ENCODE peak calls at places on chromosomes 5 and 9, in seven cellular contexts. One of them, this sample, is unnamed.

GRCh38 chr5:59640411-59640810 is 253.1 kb downstream of the PDE4D start:
- DNase-seq in endodermal cell: no peak
- DNase-seq in BE2C: peak; percentile 14
- DNase-seq in cardiac muscle cell: no peak
- DNase-seq in effector memory CD4-positive, alpha-beta T cell: no peak
- DNase-seq in uterus: no peak
- DNase-seq in HepG2: no peak
- DNase-seq in this sample: no peak

GRCh38 chr9:134048582-134048968 is 19.3 kb downstream of the BRD3 start:
- DNase-seq in endodermal cell: no peak
- DNase-seq in BE2C: no peak
- DNase-seq in cardiac muscle cell: no peak
- DNase-seq in effector memory CD4-positive, alpha-beta T cell: no peak
- DNase-seq in uterus: no peak
- DNase-seq in HepG2: no peak
- DNase-seq in this sample: no peak

GRCh38 chr9:127194881-127195713 is 69.5 kb upstream of the GARNL3 start:
- DNase-seq in endodermal cell: peak; percentile 78
- DNase-seq in BE2C: no peak
- DNase-seq in cardiac muscle cell: no peak
- DNase-seq in effector memory CD4-positive, alpha-beta T cell: no peak
- DNase-seq in uterus: no peak
- DNase-seq in HepG2: peak; percentile 79
- DNase-seq in this sample: no peak

GRCh38 chr5:154138701-154139100 is 51.8 kb upstream of the GALNT10 start:
- DNase-seq in endodermal cell: no peak
- DNase-seq in BE2C: no peak
- DNase-seq in cardiac muscle cell: peak; percentile 79
- DNase-seq in effector memory CD4-positive, alpha-beta T cell: no peak
- DNase-seq in uterus: no peak
- DNase-seq in HepG2: no peak
- DNase-seq in this sample: no peak

GRCh38 chr9:68522126-68522525 is 18.6 kb downstream of the TMEM252 start:
- DNase-seq in endodermal cell: no peak
- DNase-seq in BE2C: no peak
- DNase-seq in cardiac muscle cell: no peak
- DNase-seq in effector memory CD4-positive, alpha-beta T cell: no peak
- DNase-seq in uterus: no peak
- DNase-seq in HepG2: no peak
- DNase-seq in this sample: no peak

GRCh38 chr5:7410936-7411511 is 15.1 kb downstream of the ADCY2 start:
- DNase-seq in endodermal cell: no peak
- DNase-seq in BE2C: no peak
- DNase-seq in cardiac muscle cell: no peak
- DNase-seq in effector memory CD4-positive, alpha-beta T cell: no peak
- DNase-seq in uterus: no peak
- DNase-seq in HepG2: no peak
- DNase-seq in this sample: no peak

GRCh38 chr5:150142800-150143724 is 12.6 kb downstream of the PDGFRB start:
- DNase-seq in endodermal cell: peak; percentile 57
- DNase-seq in BE2C: peak; percentile 88
- DNase-seq in cardiac muscle cell: peak; percentile 95
- DNase-seq in effector memory CD4-positive, alpha-beta T cell: no peak
- DNase-seq in uterus: peak; percentile 94
- DNase-seq in HepG2: peak; percentile 91
- DNase-seq in this sample: no peak

GRCh38 chr5:142175039-142175438 is 66.5 kb downstream of the NDFIP1 start:
- DNase-seq in endodermal cell: peak; percentile 60
- DNase-seq in BE2C: no peak
- DNase-seq in cardiac muscle cell: no peak
- DNase-seq in effector memory CD4-positive, alpha-beta T cell: no peak
- DNase-seq in uterus: no peak
- DNase-seq in HepG2: no peak
- DNase-seq in this sample: no peak

GRCh38 chr9:138098116-138098907 is 220.7 kb downstream of the CACNA1B start:
- DNase-seq in endodermal cell: peak; percentile 29
- DNase-seq in BE2C: no peak
- DNase-seq in cardiac muscle cell: no peak
- DNase-seq in effector memory CD4-positive, alpha-beta T cell: no peak
- DNase-seq in uterus: peak; percentile 2
- DNase-seq in HepG2: no peak
- DNase-seq in this sample: no peak

GRCh38 chr5:154442801-154443200 is 3.0 kb upstream of the SAP30L start:
- DNase-seq in endodermal cell: no peak
- DNase-seq in BE2C: no peak
- DNase-seq in cardiac muscle cell: no peak
- DNase-seq in effector memory CD4-positive, alpha-beta T cell: no peak
- DNase-seq in uterus: no peak
- DNase-seq in HepG2: no peak
- DNase-seq in this sample: no peak

GRCh38 chr9:126693428-126693931 is 79.8 kb downstream of the LMX1B start:
- DNase-seq in endodermal cell: peak; percentile 39
- DNase-seq in BE2C: no peak
- DNase-seq in cardiac muscle cell: no peak
- DNase-seq in effector memory CD4-positive, alpha-beta T cell: no peak
- DNase-seq in uterus: no peak
- DNase-seq in HepG2: no peak
- DNase-seq in this sample: no peak

GRCh38 chr9:38309324-38310195 is 82.9 kb upstream of the ALDH1B1 start:
- DNase-seq in endodermal cell: no peak
- DNase-seq in BE2C: peak; percentile 48
- DNase-seq in cardiac muscle cell: peak; percentile 22
- DNase-seq in effector memory CD4-positive, alpha-beta T cell: no peak
- DNase-seq in uterus: no peak
- DNase-seq in HepG2: no peak
- DNase-seq in this sample: no peak
- H3K4me1 ChIP-seq in endodermal cell: peaks cover 15% of the 10 kb centered on the region
- H3K4me1 ChIP-seq in BE2C: peaks cover 10% of the 10 kb centered on the region
- H3K4me1 ChIP-seq in cardiac muscle cell: peaks cover 29% of the 10 kb centered on the region
- H3K4me1 ChIP-seq in effector memory CD4-positive, alpha-beta T cell: no peaks in the 10 kb centered on the region
- H3K4me1 ChIP-seq in uterus: peaks cover 8% of the 10 kb centered on the region
- H3K4me1 ChIP-seq in HepG2: peaks cover 23% of the 10 kb centered on the region
- H3K4me1 ChIP-seq in this sample: no peaks in the 10 kb centered on the region

GRCh38 chr9:107288701-107289100 is 5.6 kb downstream of the RAD23B start:
- DNase-seq in endodermal cell: no peak
- DNase-seq in BE2C: no peak
- DNase-seq in cardiac muscle cell: peak; percentile 11
- DNase-seq in effector memory CD4-positive, alpha-beta T cell: no peak
- DNase-seq in uterus: no peak
- DNase-seq in HepG2: no peak
- DNase-seq in this sample: no peak
- H3K4me1 ChIP-seq in endodermal cell: no peaks in the 10 kb centered on the region
- H3K4me1 ChIP-seq in BE2C: no peaks in the 10 kb centered on the region
- H3K4me1 ChIP-seq in cardiac muscle cell: peaks cover 8% of the 10 kb centered on the region
- H3K4me1 ChIP-seq in effector memory CD4-positive, alpha-beta T cell: peaks cover 23% of the 10 kb centered on the region
- H3K4me1 ChIP-seq in uterus: no peaks in the 10 kb centered on the region
- H3K4me1 ChIP-seq in HepG2: peaks cover 79% of the 10 kb centered on the region
- H3K4me1 ChIP-seq in this sample: peaks cover 28% of the 10 kb centered on the region

GRCh38 chr5:126931968-126932622 is 98.3 kb downstream of the MARCHF3 start:
- DNase-seq in endodermal cell: no peak
- DNase-seq in BE2C: no peak
- DNase-seq in cardiac muscle cell: no peak
- DNase-seq in effector memory CD4-positive, alpha-beta T cell: no peak
- DNase-seq in uterus: no peak
- DNase-seq in HepG2: no peak
- DNase-seq in this sample: no peak
- H3K4me1 ChIP-seq in endodermal cell: no peaks in the 10 kb centered on the region
- H3K4me1 ChIP-seq in BE2C: no peaks in the 10 kb centered on the region
- H3K4me1 ChIP-seq in cardiac muscle cell: peaks cover 16% of the 10 kb centered on the region
- H3K4me1 ChIP-seq in effector memory CD4-positive, alpha-beta T cell: no peaks in the 10 kb centered on the region
- H3K4me1 ChIP-seq in uterus: no peaks in the 10 kb centered on the region
- H3K4me1 ChIP-seq in HepG2: no peaks in the 10 kb centered on the region
- H3K4me1 ChIP-seq in this sample: no peaks in the 10 kb centered on the region

GRCh38 chr9:98375138-98375726 is 119.8 kb upstream of the TBC1D2 start:
- DNase-seq in endodermal cell: no peak
- DNase-seq in BE2C: no peak
- DNase-seq in cardiac muscle cell: peak; percentile 55
- DNase-seq in effector memory CD4-positive, alpha-beta T cell: no peak
- DNase-seq in uterus: no peak
- DNase-seq in HepG2: no peak
- DNase-seq in this sample: no peak
- H3K4me1 ChIP-seq in endodermal cell: peaks cover 6% of the 10 kb centered on the region
- H3K4me1 ChIP-seq in BE2C: peaks cover 4% of the 10 kb centered on the region
- H3K4me1 ChIP-seq in cardiac muscle cell: peaks cover 28% of the 10 kb centered on the region
- H3K4me1 ChIP-seq in effector memory CD4-positive, alpha-beta T cell: no peaks in the 10 kb centered on the region
- H3K4me1 ChIP-seq in uterus: no peaks in the 10 kb centered on the region
- H3K4me1 ChIP-seq in HepG2: peaks cover 11% of the 10 kb centered on the region
- H3K4me1 ChIP-seq in this sample: no peaks in the 10 kb centered on the region

DNA sequence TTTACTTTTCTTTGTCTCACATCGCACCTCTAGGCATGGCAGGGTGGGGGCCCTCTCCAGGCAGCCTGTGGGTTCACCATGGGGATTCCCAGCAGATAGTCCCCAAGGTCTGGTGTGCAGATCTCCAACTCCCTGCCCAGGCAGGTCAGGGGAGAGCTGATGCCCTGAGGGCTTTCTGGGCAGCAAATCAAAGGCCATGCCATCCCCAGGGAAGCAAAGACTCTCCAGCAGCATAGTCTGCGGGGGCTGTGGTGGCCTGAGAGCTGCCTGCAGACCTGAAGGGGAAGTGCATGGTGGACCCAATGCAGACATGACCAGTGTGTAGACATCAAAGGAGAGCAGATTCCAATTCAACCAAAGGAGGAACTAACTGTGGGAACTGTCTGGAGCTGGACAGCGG is 7.7 kb downstream of the NEURL1B start:
- DNase-seq in endodermal cell: no peak
- DNase-seq in BE2C: peak; percentile 44
- DNase-seq in cardiac muscle cell: no peak
- DNase-seq in effector memory CD4-positive, alpha-beta T cell: no peak
- DNase-seq in uterus: no peak
- DNase-seq in HepG2: no peak
- DNase-seq in this sample: no peak
- H3K4me1 ChIP-seq in endodermal cell: no peaks in the 10 kb centered on the region
- H3K4me1 ChIP-seq in BE2C: no peaks in the 10 kb centered on the region
- H3K4me1 ChIP-seq in cardiac muscle cell: peaks cover 14% of the 10 kb centered on the region
- H3K4me1 ChIP-seq in effector memory CD4-positive, alpha-beta T cell: no peaks in the 10 kb centered on the region
- H3K4me1 ChIP-seq in uterus: peaks cover 23% of the 10 kb centered on the region
- H3K4me1 ChIP-seq in HepG2: no peaks in the 10 kb centered on the region
- H3K4me1 ChIP-seq in this sample: no peaks in the 10 kb centered on the region